ENCODE peak calls at places on chromosomes 6 and 20, in six cellular contexts. I is HFF-Myc, L is cardiac fibroblast, W is tibial artery, P is LHCN-M2, G is fibroblast of lung. X is an unnamed sample.

GRCh38 chr6:47235964-47236760 is 73.5 kb downstream of the TNFRSF21 start:
- DNase-seq in I (no peak), W (no peak), G (no peak), P (no peak), L (peak; percentile 29), X (peak; percentile 17)

GRCh38 chr6:52946301-52946700 is 36.8 kb upstream of the GSTA3 start:
- DNase-seq in W (no peak), P (no peak), G (no peak), I (no peak), L (no peak), X (no peak)

GRCh38 chr6:139686308-139686707 is 311.9 kb upstream of the CITED2 start:
- DNase-seq in I (no peak), P (peak; percentile 13), G (peak; percentile 24), L (peak; percentile 26), W (no peak), X (no peak)

GRCh38 chr6:126698732-126699240 is 358.9 kb downstream of the CENPW start:
- DNase-seq in P (no peak), W (no peak), G (no peak), L (no peak), I (no peak), X (no peak)

GRCh38 chr6:158211273-158212055 is 43.3 kb downstream of the GTF2H5 start:
- DNase-seq in G (peak; percentile 48), P (peak; percentile 68), L (peak; percentile 16), I (no peak), W (no peak), X (no peak)

GRCh38 chr6:149860513-149860833 is 3.7 kb downstream of the LRP11 start:
- DNase-seq in I (no peak), W (no peak), L (no peak), G (no peak), P (no peak), X (no peak)

GRCh38 chr6:6368040-6368683 is 47.7 kb upstream of the F13A1 start:
- DNase-seq in L (no peak), P (no peak), G (no peak), I (no peak), W (no peak), X (no peak)

GRCh38 chr6:36702656-36703055 is 5.0 kb downstream of the RAB44 start:
- DNase-seq in G (no peak), P (no peak), W (peak; percentile 21), L (no peak), I (no peak), X (no peak)

GRCh38 chr6:132530293-132530974 is 7.6 kb upstream of the TAAR9 start:
- DNase-seq in W (no peak), P (peak; percentile 50), I (peak; percentile 26), G (peak; percentile 76), L (peak; percentile 77), X (peak; percentile 22)

GRCh38 chr20:19661717-19662637 is 96.1 kb upstream of the RIN2 start:
- DNase-seq in W (peak; percentile 81), L (peak; percentile 82), I (peak; percentile 37), G (peak; percentile 81), P (peak; percentile 58), X (peak; percentile 38)

GRCh38 chr20:35934050-35934449 is 20.3 kb downstream of the SCAND1 start:
- DNase-seq in W (no peak), G (no peak), P (no peak), I (no peak), L (no peak), X (no peak)

GRCh38 chr20:48604426-48604825 is 223.4 kb downstream of the PREX1 start:
- DNase-seq in L (no peak), I (no peak), W (peak; percentile 48), G (no peak), P (no peak), X (no peak)

GRCh38 chr6:43944908-43945777 is 175.1 kb downstream of the VEGFA start:
- DNase-seq in I (no peak), G (no peak), L (no peak), W (no peak), P (peak; percentile 35), X (no peak)

GRCh38 chr6:156582509-156582992 is 194.6 kb upstream of the ARID1B start:
- DNase-seq in L (no peak), I (no peak), G (no peak), P (no peak), W (no peak), X (no peak)

GRCh38 chr6:45310118-45310788 is 17.9 kb upstream of the RUNX2 start:
- DNase-seq in G (no peak), W (no peak), I (no peak), P (no peak), L (no peak), X (no peak)

GRCh38 chr6:33156964-33157363 is 35.3 kb downstream of the COL11A2 start:
- DNase-seq in W (no peak), G (no peak), P (no peak), I (no peak), L (no peak), X (no peak)

GRCh38 chr6:134436281-134436815 is 118.4 kb upstream of the SGK1 start:
- DNase-seq in I (peak; percentile 81), G (peak; percentile 97), L (peak; percentile 95), W (no peak), P (peak; percentile 96), X (no peak)

GRCh38 chr20:61447950-61448349 is 195.9 kb downstream of the CDH4 start:
- DNase-seq in G (no peak), W (no peak), L (no peak), I (no peak), P (no peak), X (no peak)

GRCh38 chr6:20953019-20953418 is 418.8 kb downstream of the CDKAL1 start:
- DNase-seq in L (no peak), I (no peak), G (no peak), W (no peak), P (no peak), X (no peak)

GRCh38 chr6:40778918-40779317 is 191.8 kb upstream of the LRFN2 start:
- DNase-seq in W (no peak), P (no peak), I (no peak), G (no peak), L (no peak), X (no peak)

GRCh38 chr20:24587384-24588046 is 118.1 kb downstream of the SYNDIG1 start:
- DNase-seq in G (peak; percentile 17), I (no peak), L (no peak), P (no peak), W (no peak), X (peak; percentile 42)

GRCh38 chr6:44006872-44007303 is 120.4 kb downstream of the MRPL14 start:
- DNase-seq in W (peak; percentile 44), L (no peak), G (no peak), I (no peak), P (no peak), X (no peak)

GRCh38 chr6:2986722-2987196 is 12.9 kb upstream of the NQO2 start:
- DNase-seq in I (peak; percentile 57), G (peak; percentile 85), W (no peak), P (peak; percentile 75), L (peak; percentile 91), X (no peak)

GRCh38 chr20:46701057-46701456 is 8.4 kb upstream of the SLC2A10 start:
- DNase-seq in L (no peak), W (no peak), I (no peak), P (no peak), G (no peak), X (no peak)

GRCh38 chr6:34465551-34466241 is at the start of gene PACSIN1:
- DNase-seq in G (no peak), L (no peak), P (no peak), W (no peak), I (no peak), X (peak; percentile 15)

GRCh38 chr6:130296854-130297253 is 69.0 kb upstream of the TMEM200A start:
- DNase-seq in I (no peak), G (no peak), P (no peak), L (no peak), W (no peak), X (no peak)

GRCh38 chr20:62241501-62241900 is 3.2 kb downstream of the OSBPL2 start:
- DNase-seq in L (no peak), P (no peak), G (no peak), I (no peak), W (no peak), X (no peak)

GRCh38 chr20:61979701-61980635 is 85.7 kb downstream of the TAF4 start:
- DNase-seq in I (no peak), P (no peak), L (no peak), W (no peak), G (no peak), X (no peak)

GRCh38 chr6:108565893-108566292 is 5.2 kb downstream of the FOXO3 start:
- DNase-seq in W (peak; percentile 78), L (peak; percentile 86), P (peak; percentile 87), G (peak; percentile 94), I (no peak), X (no peak)

GRCh38 chr6:24430086-24430485 is 27.4 kb downstream of the MRS2 start:
- DNase-seq in W (no peak), I (no peak), P (peak; percentile 21), G (no peak), L (no peak), X (no peak)

GRCh38 chr20:52812231-52812847 is 159.8 kb upstream of the TSHZ2 start:
- DNase-seq in P (no peak), W (no peak), L (no peak), G (no peak), I (no peak), X (no peak)

GRCh38 chr20:43765933-43766332 is 39.1 kb upstream of the GTSF1L start:
- DNase-seq in P (no peak), L (no peak), I (no peak), W (no peak), G (no peak), X (no peak)